ENCODE peak calls at places on chromosomes 3 and 15, in seven cellular contexts. E is GM12878, B is fibroblast of lung, L is GM23338, T is astrocyte, N is hepatocyte, I is PC-9. O is an unnamed sample.

GRCh38 chr15:29334544-29334943 is 64.9 kb upstream of the NSMCE3 start:
- DNase-seq in E (no peak), I (no peak), B (no peak), T (no peak), N (no peak), L (no peak), O (no peak)

GRCh38 chr3:187318819-187319616 is 27.5 kb upstream of the MASP1 start:
- DNase-seq in N (peak; percentile 75), I (peak; percentile 49), T (peak; percentile 44), E (no peak), L (peak; percentile 87), B (peak; percentile 77), O (peak; percentile 67)

GRCh38 chr15:84915011-84915958 is 30.8 kb downstream of the SLC28A1 start:
- DNase-seq in N (peak; percentile 94), E (peak; percentile 79), T (peak; percentile 96), L (peak; percentile 16), B (peak; percentile 32), I (peak; percentile 95), O (peak; percentile 91)

GRCh38 chr15:63347074-63347859 is 34.4 kb downstream of the CA12 start:
- DNase-seq in B (no peak), N (no peak), L (no peak), E (no peak), I (no peak), T (peak; percentile 27), O (no peak)

GRCh38 chr3:50117120-50117519 is 28.4 kb downstream of the RBM5 start:
- DNase-seq in L (no peak), I (no peak), T (no peak), N (no peak), B (no peak), E (no peak), O (no peak)

GRCh38 chr3:132034097-132034485 is 723 bp downstream of the CPNE4 start:
- DNase-seq in I (no peak), N (no peak), T (no peak), E (no peak), L (peak; percentile 48), B (no peak), O (no peak)

GRCh38 chr3:184448321-184449160 is 68.7 kb downstream of the CHRD start:
- DNase-seq in N (peak; percentile 31), E (no peak), I (peak; percentile 90), B (peak; percentile 1), L (no peak), T (peak; percentile 99), O (peak; percentile 91)

GRCh38 chr15:51380999-51381806 is 39.7 kb downstream of the GLDN start:
- DNase-seq in L (peak; percentile 86), B (peak; percentile 81), T (peak; percentile 45), N (peak; percentile 87), E (peak; percentile 34), I (peak; percentile 49), O (peak; percentile 77)

GRCh38 chr15:78056714-78057269 is 20.7 kb downstream of the TBC1D2B start:
- DNase-seq in L (no peak), N (no peak), I (no peak), B (peak; percentile 41), E (no peak), T (peak; percentile 46), O (peak; percentile 54)

GRCh38 chr3:28682126-28682525 is 333.5 kb upstream of the AZI2 start:
- DNase-seq in B (no peak), E (no peak), N (no peak), L (no peak), T (no peak), I (no peak), O (no peak)

GRCh38 chr3:3134750-3135448 is 8.2 kb downstream of the TRNT1 start:
- DNase-seq in N (no peak), B (no peak), T (no peak), L (no peak), I (no peak), E (no peak), O (no peak)

GRCh38 chr15:51736646-51737537 is 563 bp downstream of the LYSMD2 start:
- DNase-seq in L (peak; percentile 70), I (peak; percentile 51), N (peak; percentile 41), E (no peak), B (peak; percentile 12), T (no peak), O (peak; percentile 32)

GRCh38 chr3:5429517-5429890 is 242.0 kb downstream of the EDEM1 start:
- DNase-seq in B (no peak), E (no peak), N (no peak), T (no peak), I (no peak), L (no peak), O (no peak)

GRCh38 chr3:5427938-5428337 is 240.4 kb downstream of the EDEM1 start:
- DNase-seq in B (no peak), N (no peak), T (no peak), L (no peak), E (no peak), I (no peak), O (no peak)

GRCh38 chr3:5427021-5427420 is 239.5 kb downstream of the EDEM1 start:
- DNase-seq in I (no peak), B (no peak), T (no peak), N (no peak), L (no peak), E (no peak), O (no peak)

GRCh38 chr3:5430701-5431100 is 243.2 kb downstream of the EDEM1 start:
- DNase-seq in T (no peak), I (no peak), B (no peak), L (no peak), E (no peak), N (no peak), O (no peak)

DNA sequence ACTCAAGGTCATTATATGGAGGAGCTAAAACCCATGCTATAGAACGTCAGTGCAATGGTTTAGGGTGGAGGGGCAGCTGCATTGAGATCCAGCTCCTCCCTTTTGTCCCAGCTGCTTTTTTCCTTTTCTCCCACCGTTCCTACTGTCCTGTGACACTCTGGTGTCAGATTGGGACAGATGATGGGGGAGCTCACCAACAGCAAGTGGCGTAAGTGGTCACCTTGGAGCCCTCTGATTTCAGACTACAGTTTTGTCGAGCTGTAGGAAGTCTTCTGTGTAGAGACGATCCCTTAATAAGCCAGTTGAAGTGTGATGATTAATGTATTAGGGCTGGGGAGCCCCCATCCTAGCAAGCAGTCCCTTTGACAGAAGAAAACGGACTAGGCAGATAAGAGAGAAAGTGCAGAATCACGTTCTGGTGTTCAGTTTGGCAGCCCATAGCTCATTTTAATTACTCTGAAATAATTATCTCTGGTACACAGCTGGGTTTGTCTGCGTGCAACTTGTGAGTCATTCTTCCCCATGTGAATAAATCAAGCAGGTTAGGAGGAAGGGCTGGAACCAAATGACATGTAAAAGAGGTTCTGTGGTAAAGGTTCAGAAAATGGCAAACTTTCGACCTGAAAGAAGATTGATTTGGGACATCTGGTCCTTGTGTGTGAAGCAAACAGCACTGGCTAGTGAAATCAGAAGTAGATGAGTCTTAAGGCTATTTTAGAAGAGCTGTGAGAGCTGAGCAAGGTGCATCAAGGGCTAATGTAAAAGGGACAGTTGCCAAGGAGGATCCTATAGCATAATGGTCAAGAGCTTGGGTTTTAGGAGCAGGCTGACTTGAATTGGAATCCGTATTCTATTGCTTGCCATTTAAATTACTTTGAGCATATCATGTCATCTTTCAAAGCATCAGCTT is 241.4 kb downstream of the EDEM1 start:
- DNase-seq in B (no peak), L (no peak), T (peak; percentile 57), N (peak; percentile 23), I (no peak), E (peak; percentile 77), O (peak; percentile 21)
- TF ChIP-seq EZH2 in B (no peak), L (no peak), T (no peak), N (no peak), I (no peak), E (no peak), O (no peak)

GRCh38 chr3:141129049-141130038 is 78.2 kb downstream of the SPSB4 start:
- DNase-seq in E (no peak), N (no peak), L (no peak), I (no peak), T (no peak), B (no peak), O (no peak)

GRCh38 chr3:141126661-141127343 is 75.7 kb downstream of the SPSB4 start:
- DNase-seq in B (no peak), N (no peak), T (no peak), I (no peak), E (no peak), L (no peak), O (no peak)

GRCh38 chr3:141125351-141125750 is 74.2 kb downstream of the SPSB4 start:
- DNase-seq in T (no peak), I (no peak), N (no peak), L (no peak), B (no peak), E (no peak), O (no peak)

GRCh38 chr3:141128126-141128777 is 77.1 kb downstream of the SPSB4 start:
- DNase-seq in E (no peak), N (no peak), L (no peak), T (no peak), B (no peak), I (no peak), O (no peak)

GRCh38 chr3:141127344-141128125 is 76.4 kb downstream of the SPSB4 start:
- DNase-seq in N (no peak), B (no peak), T (no peak), E (no peak), I (no peak), L (no peak), O (no peak)
- TF ChIP-seq CTCF in N (no peak), B (no peak), T (no peak), E (no peak), I (no peak), L (no peak), O (no peak)

DNA sequence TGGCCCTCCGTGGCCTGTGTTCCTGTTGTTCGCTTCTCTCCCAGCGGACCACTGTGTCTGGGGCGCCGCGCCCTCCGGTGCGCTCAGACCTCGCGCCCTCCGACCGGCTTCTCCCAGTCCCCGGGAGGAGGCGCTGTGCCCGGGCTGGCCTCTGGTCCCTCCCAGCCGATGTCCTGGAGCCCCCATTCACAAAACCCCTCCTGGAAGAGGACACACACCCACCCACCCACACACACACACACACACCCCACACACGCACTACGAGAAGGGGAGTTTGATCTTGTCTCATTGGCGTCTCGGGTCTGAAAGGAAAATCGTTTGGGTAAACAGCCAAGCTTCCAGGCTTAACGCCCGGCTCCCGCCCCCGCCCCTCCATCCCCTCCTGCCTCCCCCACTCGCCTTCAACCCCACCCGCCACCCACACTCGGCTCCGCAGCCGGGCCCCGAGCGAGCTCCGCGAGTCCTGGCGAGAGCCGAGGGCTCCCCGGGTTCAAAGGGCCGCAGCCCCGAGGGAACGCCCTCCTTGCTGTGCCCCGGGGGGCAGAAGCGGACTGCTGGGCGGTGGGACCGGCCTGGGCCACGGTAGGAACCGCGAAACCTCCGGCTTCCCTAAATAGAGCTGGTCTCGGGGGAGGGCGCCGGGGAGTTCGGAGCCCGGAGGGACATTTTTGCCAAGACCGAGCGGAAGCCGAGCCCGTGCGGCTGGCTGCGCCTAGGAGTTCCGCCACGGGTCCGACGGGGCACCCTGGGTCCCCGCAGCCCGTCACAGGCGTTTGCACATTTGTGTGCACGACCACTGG is 23.6 kb downstream of the NR2F2 start:
- DNase-seq in E (no peak), N (peak; percentile 61), L (peak; percentile 80), I (peak; percentile 18), T (no peak), B (peak; percentile 73), O (peak; percentile 22)
- TF ChIP-seq EZH2 in E (no peak), N (no peak), L (no peak), I (no peak), T (no peak), B (no peak), O (no peak)

DNA sequence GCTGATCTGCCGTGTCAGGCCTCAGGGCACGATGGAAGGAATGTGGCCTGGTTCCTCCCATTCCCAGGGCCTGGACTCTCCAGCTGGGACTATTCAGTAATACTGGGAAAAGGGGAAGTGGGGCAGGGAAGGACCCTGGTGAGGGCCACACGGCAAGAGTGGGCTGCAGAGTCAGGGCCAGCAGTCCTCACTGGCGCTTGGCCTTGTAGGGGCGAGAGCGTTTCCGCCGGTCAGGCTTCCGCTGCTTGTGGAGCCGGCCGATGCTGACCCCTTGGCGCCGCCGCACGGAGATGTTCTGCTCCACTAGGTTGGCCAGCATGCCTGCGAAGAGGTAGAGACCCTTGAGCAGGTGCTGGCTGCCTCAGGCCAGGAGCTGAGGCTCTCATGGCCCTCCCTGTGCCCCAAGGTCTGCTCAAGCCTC is 42.8 kb downstream of the SEMA3G start:
- DNase-seq in B (no peak), L (no peak), E (no peak), N (no peak), T (no peak), I (no peak), O (no peak)
- TF ChIP-seq CTCF in B (no peak), L (no peak), E (no peak), N (no peak), T (no peak), I (no peak), O (no peak)